ENCODE peak calls at places on chromosome 4, in seven cellular contexts. R is lower lobe of right lung; D is activated naive CD8-positive, alpha-beta T cell treated with anti-CD3 and anti-CD28 coated beads, Interleukin-2, amount 10 ng/mL, durations not matched to agents 7 days and 5 days; Q is right lobe of liver; V is omental fat pad; W is left cardiac atrium; G is HCT116. O is an unnamed sample.

GRCh38 chr4:184785813-184786212 is 40.0 kb downstream of the ACSL1 start:
- ATAC-seq in R (no peak), D (no peak), Q (peak; percentile 40), V (no peak), W (no peak), G (no peak), O (no peak)

GRCh38 chr4:165299399-165300060 is 27.9 kb upstream of the MSMO1 start:
- ATAC-seq in R (peak; percentile 69), D (no peak), Q (peak; percentile 19), V (no peak), W (peak; percentile 44), G (peak; percentile 53), O (no peak)

GRCh38 chr4:123249821-123250220 is 146.8 kb upstream of the SPRY1 start:
- ATAC-seq in R (no peak), D (no peak), Q (no peak), V (no peak), W (peak; percentile 37), G (no peak), O (no peak)

GRCh38 chr4:153260553-153261306 is 56.5 kb downstream of the TRIM2 start:
- ATAC-seq in R (no peak), D (no peak), Q (no peak), V (no peak), W (no peak), G (no peak), O (no peak)

GRCh38 chr4:163542275-163542674 is 47.8 kb downstream of the TMA16 start:
- ATAC-seq in R (no peak), D (no peak), Q (no peak), V (no peak), W (no peak), G (peak; percentile 43), O (no peak)

GRCh38 chr4:122577189-122577553 is 43.7 kb downstream of the IL21 start:
- ATAC-seq in R (no peak), D (no peak), Q (no peak), V (no peak), W (no peak), G (no peak), O (no peak)

GRCh38 chr4:52578951-52579350 is 80.2 kb downstream of the USP46 start:
- ATAC-seq in R (no peak), D (no peak), Q (no peak), V (no peak), W (no peak), G (no peak), O (no peak)

GRCh38 chr4:54998991-54999390 is 126.4 kb downstream of the KDR start:
- ATAC-seq in R (no peak), D (no peak), Q (no peak), V (peak; percentile 75), W (peak; percentile 76), G (no peak), O (peak; percentile 73)

GRCh38 chr4:81550005-81550896 is 78.5 kb upstream of the RASGEF1B start:
- ATAC-seq in R (peak; percentile 19), D (no peak), Q (peak; percentile 40), V (peak; percentile 28), W (peak; percentile 63), G (no peak), O (peak; percentile 34)

GRCh38 chr4:80393970-80394250 is 58.4 kb downstream of the CFAP299 start:
- ATAC-seq in R (no peak), D (no peak), Q (no peak), V (no peak), W (no peak), G (no peak), O (no peak)

GRCh38 chr4:27000820-27001219 is 140.2 kb downstream of the STIM2 start:
- ATAC-seq in R (peak; percentile 44), D (peak; percentile 73), Q (peak; percentile 33), V (no peak), W (no peak), G (peak; percentile 94), O (no peak)

GRCh38 chr4:149110499-149110898 is 668.3 kb upstream of the NR3C2 start:
- ATAC-seq in R (no peak), D (no peak), Q (no peak), V (no peak), W (no peak), G (no peak), O (no peak)

GRCh38 chr4:24974252-24974580 is 56.5 kb downstream of the LGI2 start:
- ATAC-seq in R (peak; percentile 33), D (no peak), Q (no peak), V (no peak), W (peak; percentile 52), G (no peak), O (peak; percentile 26)

GRCh38 chr4:101833455-101833854 is 42.9 kb downstream of the BANK1 start:
- ATAC-seq in R (peak; percentile 46), D (no peak), Q (no peak), V (no peak), W (no peak), G (no peak), O (no peak)

GRCh38 chr4:63637270-63637669 is 772.0 kb downstream of the TECRL start:
- ATAC-seq in R (no peak), D (no peak), Q (no peak), V (no peak), W (no peak), G (no peak), O (no peak)

GRCh38 chr4:89129080-89129640 is 17.8 kb downstream of the TIGD2 start:
- ATAC-seq in R (no peak), D (no peak), Q (no peak), V (no peak), W (no peak), G (no peak), O (no peak)